ENCODE peak calls at places on chromosome 1, in nine cellular contexts. B is HFF-Myc, D is esophagus muscularis mucosa, W is mucosa of descending colon, J is lower lobe of right lung, T is upper lobe of right lung, C is hepatocyte, Z is AG04449, S is prostate gland. G is an unnamed sample.

GRCh38 chr1:151130837-151131586 is 15.4 kb downstream of the SEMA6C start:
- DNase-seq in B (peak; percentile 53), D (no peak), W (peak; percentile 85), J (peak; percentile 89), T (peak; percentile 90), C (peak; percentile 90), Z (peak; percentile 17), S (peak; percentile 90), G (peak; percentile 59)

GRCh38 chr1:61442456-61443013 is 282.4 kb downstream of the TM2D1 start:
- DNase-seq in B (no peak), D (no peak), W (no peak), J (no peak), T (no peak), C (no peak), Z (no peak), S (no peak), G (no peak)

GRCh38 chr1:34985063-34985770 is at the start of gene TMEM35B:
- DNase-seq in B (no peak), D (no peak), W (peak; percentile 85), J (peak; percentile 82), T (peak; percentile 88), C (peak; percentile 64), Z (no peak), S (peak; percentile 49), G (no peak)

GRCh38 chr1:157485793-157486192 is 66.5 kb downstream of the FCRL5 start:
- DNase-seq in B (no peak), D (no peak), W (no peak), J (no peak), T (no peak), C (no peak), Z (no peak), S (no peak), G (no peak)

GRCh38 chr1:161486806-161487482 is 18.3 kb upstream of the FCGR2A start:
- DNase-seq in B (peak; percentile 62), D (no peak), W (no peak), J (no peak), T (no peak), C (peak; percentile 80), Z (no peak), S (no peak), G (peak; percentile 18)

GRCh38 chr1:224884428-224884827 is 45.0 kb upstream of the DNAH14 start:
- DNase-seq in B (no peak), D (no peak), W (no peak), J (no peak), T (no peak), C (peak; percentile 69), Z (peak; percentile 31), S (peak; percentile 60), G (no peak)

GRCh38 chr1:40301066-40301465 is 16.0 kb downstream of the COL9A2 start:
- DNase-seq in B (no peak), D (peak; percentile 85), W (no peak), J (no peak), T (no peak), C (no peak), Z (no peak), S (no peak), G (no peak)

GRCh38 chr1:113191579-113192076 is 118.6 kb downstream of the LRIG2 start:
- DNase-seq in B (peak; percentile 4), D (no peak), W (peak; percentile 67), J (no peak), T (no peak), C (no peak), Z (no peak), S (no peak), G (no peak)

GRCh38 chr1:151619489-151620093 is 7.7 kb downstream of the SNX27 start:
- DNase-seq in B (no peak), D (no peak), W (no peak), J (no peak), T (no peak), C (peak; percentile 56), Z (no peak), S (no peak), G (no peak)

GRCh38 chr1:9228589-9228988 is 6.0 kb upstream of the H6PD start:
- DNase-seq in B (no peak), D (no peak), W (no peak), J (no peak), T (no peak), C (no peak), Z (no peak), S (no peak), G (no peak)

GRCh38 chr1:173488001-173488400 is 10.9 kb downstream of the PRDX6 start:
- DNase-seq in B (no peak), D (no peak), W (no peak), J (no peak), T (no peak), C (no peak), Z (no peak), S (no peak), G (no peak)

GRCh38 chr1:55700359-55701130 is 485.4 kb upstream of the USP24 start:
- DNase-seq in B (no peak), D (no peak), W (no peak), J (no peak), T (no peak), C (no peak), Z (no peak), S (no peak), G (peak; percentile 68)

GRCh38 chr1:246565751-246566127 is 322 bp downstream of the TFB2M start:
- DNase-seq in B (no peak), D (no peak), W (no peak), J (no peak), T (no peak), C (no peak), Z (no peak), S (no peak), G (peak; percentile 34)

GRCh38 chr1:20726932-20727745 is 5.4 kb downstream of the SH2D5 start:
- DNase-seq in B (no peak), D (no peak), W (no peak), J (no peak), T (peak; percentile 61), C (no peak), Z (no peak), S (no peak), G (no peak)

GRCh38 chr1:20728371-20729154 is 3.9 kb downstream of the SH2D5 start:
- DNase-seq in B (no peak), D (no peak), W (no peak), J (no peak), T (peak; percentile 58), C (no peak), Z (no peak), S (no peak), G (no peak)

GRCh38 chr1:20726107-20726911 is 6.2 kb downstream of the SH2D5 start:
- DNase-seq in B (no peak), D (no peak), W (no peak), J (no peak), T (peak; percentile 59), C (no peak), Z (no peak), S (no peak), G (no peak)

GRCh38 chr1:20729155-20729931 is 3.2 kb downstream of the SH2D5 start:
- DNase-seq in B (no peak), D (no peak), W (no peak), J (no peak), T (peak; percentile 49), C (no peak), Z (no peak), S (no peak), G (no peak)

GRCh38 chr1:20727746-20728316 is 4.7 kb downstream of the SH2D5 start:
- DNase-seq in B (no peak), D (no peak), W (no peak), J (no peak), T (peak; percentile 56), C (no peak), Z (no peak), S (no peak), G (no peak)
- TF ChIP-seq CTCF in B (no peak), D (no peak), W (no peak), J (no peak), T (no peak), C (no peak), Z (peak; percentile 24), S (no peak), G (no peak)

GRCh38 chr1:155064109-155064812 is 721 bp downstream of the EFNA4 start:
- DNase-seq in B (no peak), D (no peak), W (no peak), J (no peak), T (no peak), C (peak; percentile 81), Z (no peak), S (no peak), G (no peak)

GRCh38 chr1:155063550-155064108 is at the start of gene EFNA4:
- DNase-seq in B (no peak), D (peak; percentile 97), W (peak; percentile 91), J (peak; percentile 90), T (peak; percentile 91), C (peak; percentile 94), Z (no peak), S (peak; percentile 89), G (peak; percentile 61)

GRCh38 chr1:155061381-155062150 is 2.0 kb upstream of the EFNA4 start:
- DNase-seq in B (no peak), D (peak; percentile 97), W (peak; percentile 96), J (peak; percentile 88), T (peak; percentile 92), C (peak; percentile 92), Z (no peak), S (peak; percentile 71), G (no peak)

GRCh38 chr1:155062151-155062686 is 1.3 kb upstream of the EFNA4 start:
- DNase-seq in B (no peak), D (no peak), W (peak; percentile 64), J (no peak), T (no peak), C (peak; percentile 73), Z (no peak), S (no peak), G (no peak)

GRCh38 chr1:155062702-155063411 is 683 bp upstream of the EFNA4 start:
- DNase-seq in B (no peak), D (no peak), W (peak; percentile 90), J (peak; percentile 74), T (peak; percentile 83), C (peak; percentile 83), Z (no peak), S (peak; percentile 54), G (no peak)
- H3K4me3 ChIP-seq in B (peak overlapping the region; percentile 55), D (peak overlapping the region; percentile 73), W (no peak overlapping the region), J (peak overlapping the region; percentile 87), T (peak overlapping the region; percentile 92), C (peak overlapping the region; percentile 77), Z (peak overlapping the region; percentile 96), S (peak overlapping the region; percentile 69), G (peak overlapping the region; percentile 85)

GRCh38 chr1:203463469-203464062 is 12.0 kb upstream of the PRELP start:
- DNase-seq in B (no peak), D (no peak), W (no peak), J (no peak), T (no peak), C (no peak), Z (no peak), S (no peak), G (peak; percentile 36)
- TF ChIP-seq CTCF in B (no peak), D (peak; percentile 39), W (no peak), J (no peak), T (no peak), C (peak; percentile 1), Z (peak; percentile 21), S (no peak), G (peak; percentile 21)

DNA sequence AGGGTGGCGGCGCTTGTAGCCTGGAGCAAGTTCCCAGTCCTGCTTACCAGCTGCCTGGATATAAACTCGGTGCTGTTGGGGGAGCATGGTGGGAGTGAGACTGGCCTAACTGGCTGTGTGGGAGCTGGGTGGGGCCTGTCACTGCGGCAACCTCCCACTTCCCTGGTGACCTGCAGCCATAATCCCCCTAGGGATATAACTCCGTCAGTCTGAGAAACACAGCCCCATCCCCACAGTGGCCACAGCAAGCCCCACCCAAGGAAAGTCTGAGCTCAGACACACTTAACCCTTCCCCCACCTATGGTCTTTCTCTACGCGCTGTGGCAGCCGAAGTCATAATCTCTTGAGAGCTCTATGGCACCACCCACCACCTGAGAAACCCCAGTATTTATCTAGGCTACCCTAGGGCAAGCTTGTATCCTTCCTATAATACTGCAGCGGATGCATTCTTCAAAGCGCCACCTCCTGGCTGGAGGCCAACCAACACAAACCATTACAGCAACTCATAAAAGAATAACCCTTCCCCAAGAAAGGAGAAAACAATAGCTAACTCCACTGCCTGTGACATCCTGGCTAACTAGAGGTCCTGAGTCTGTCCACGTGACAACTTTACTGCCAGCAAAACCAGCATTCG is 57.4 kb downstream of the ZNF648 start:
- DNase-seq in B (no peak), D (no peak), W (peak; percentile 22), J (no peak), T (no peak), C (no peak), Z (no peak), S (no peak), G (no peak)
- H3K4me3 ChIP-seq in B (no peak overlapping the region), D (no peak overlapping the region), W (no peak overlapping the region), J (no peak overlapping the region), T (no peak overlapping the region), C (no peak overlapping the region), Z (no peak overlapping the region), S (no peak overlapping the region), G (no peak overlapping the region)